ENCODE peak calls at places on chromosome 16, in four cellular contexts. C, P, D and B are unnamed samples.
A peak's percentile ranks its signal among the peaks of the same experiment; 100 is the strongest.

GRCh38 chr16:9225527-9226316 is 134.3 kb downstream of the HAPSTR1 start:
- DNase-seq in C (no peak), P (no peak), D (peak; percentile 30), B (no peak)

GRCh38 chr16:84699147-84699711 is 571 bp upstream of the USP10 start:
- DNase-seq in C (no peak), P (peak; percentile 17), D (peak; percentile 34), B (no peak)

GRCh38 chr16:15041260-15042011 is 14.4 kb downstream of the NTAN1 start:
- DNase-seq in C (peak; percentile 70), P (peak; percentile 78), D (peak; percentile 87), B (peak; percentile 88)

GRCh38 chr16:63876096-63876495 is 1245.8 kb downstream of the CDH11 start:
- DNase-seq in C (peak; percentile 42), P (no peak), D (no peak), B (no peak)

GRCh38 chr16:82638095-82638798 is 11.5 kb downstream of the CDH13 start:
- DNase-seq in C (no peak), P (no peak), D (peak; percentile 3), B (no peak)

GRCh38 chr16:85902366-85903155 is 3.6 kb downstream of the IRF8 start:
- DNase-seq in C (no peak), P (peak; percentile 67), D (no peak), B (no peak)

GRCh38 chr16:26911436-26911835 is 155.3 kb upstream of the C16orf82 start:
- DNase-seq in C (no peak), P (no peak), D (no peak), B (no peak)

GRCh38 chr16:73847090-73847489 is 449.5 kb upstream of the PSMD7 start:
- DNase-seq in C (no peak), P (no peak), D (no peak), B (no peak)

GRCh38 chr16:5851583-5851982 is 754.0 kb upstream of the EEF2KMT start:
- DNase-seq in C (no peak), P (no peak), D (no peak), B (no peak)

GRCh38 chr16:74954763-74955162 is 30.2 kb downstream of the WDR59 start:
- DNase-seq in C (no peak), P (no peak), D (no peak), B (no peak)

GRCh38 chr16:15642557-15643452 is at the start of gene MARF1:
- DNase-seq in C (peak; percentile 98), P (peak; percentile 100), D (peak; percentile 99), B (peak; percentile 99)

GRCh38 chr16:5480796-5481195 is 383.2 kb upstream of the EEF2KMT start:
- DNase-seq in C (no peak), P (no peak), D (no peak), B (no peak)

GRCh38 chr16:84267380-84267779 is 27.3 kb upstream of the WFDC1 start:
- DNase-seq in C (no peak), P (no peak), D (no peak), B (no peak)

GRCh38 chr16:1903845-1904820 is 14.1 kb downstream of the HS3ST6 start:
- DNase-seq in C (no peak), P (no peak), D (no peak), B (no peak)

GRCh38 chr16:89919535-89920406 is 1.1 kb downstream of the MC1R start:
- DNase-seq in C (no peak), P (no peak), D (no peak), B (peak; percentile 64)

GRCh38 chr16:23013484-23013883 is 135.8 kb downstream of the USP31 start:
- DNase-seq in C (no peak), P (no peak), D (no peak), B (no peak)

GRCh38 chr16:14249291-14250032 is 178.3 kb downstream of the MRTFB start:
- DNase-seq in C (peak; percentile 60), P (peak; percentile 35), D (no peak), B (no peak)

GRCh38 chr16:19896951-19897350 is 12.3 kb upstream of the GPRC5B start:
- DNase-seq in C (no peak), P (no peak), D (no peak), B (no peak)

GRCh38 chr16:4972938-4973587 is 14.9 kb downstream of the SEC14L5 start:
- DNase-seq in C (no peak), P (no peak), D (no peak), B (no peak)

GRCh38 chr16:10180771-10181163 is 1.5 kb downstream of the GRIN2A start:
- DNase-seq in C (no peak), P (no peak), D (no peak), B (no peak)

GRCh38 chr16:49855280-49855821 is 561 bp downstream of the ZNF423 start:
- DNase-seq in C (peak; percentile 69), P (peak; percentile 93), D (peak; percentile 94), B (peak; percentile 90)

GRCh38 chr16:23505942-23506605 is 4.2 kb downstream of the GGA2 start:
- DNase-seq in C (no peak), P (no peak), D (no peak), B (no peak)

GRCh38 chr16:12082207-12082606 is 105.7 kb downstream of the SNX29 start:
- DNase-seq in C (no peak), P (no peak), D (peak; percentile 29), B (peak; percentile 38)

GRCh38 chr16:85330694-85331188 is 218.5 kb upstream of the CIBAR2 start:
- DNase-seq in C (no peak), P (no peak), D (no peak), B (no peak)

GRCh38 chr16:65722429-65722828 is 600.6 kb upstream of the CDH11 start:
- DNase-seq in C (no peak), P (no peak), D (no peak), B (no peak)

GRCh38 chr16:89138843-89139520 is 32.6 kb upstream of the CDH15 start:
- DNase-seq in C (no peak), P (no peak), D (no peak), B (no peak)

GRCh38 chr16:70267516-70267915 is 15.8 kb upstream of the EXOSC6 start:
- DNase-seq in C (no peak), P (peak; percentile 33), D (peak; percentile 33), B (no peak)

GRCh38 chr16:58684001-58684353 is 593 bp downstream of the SLC38A7 start:
- DNase-seq in C (no peak), P (no peak), D (peak; percentile 63), B (no peak)

GRCh38 chr16:50315346-50315997 is 49.1 kb downstream of the ADCY7 start:
- DNase-seq in C (no peak), P (peak; percentile 5), D (peak; percentile 65), B (peak; percentile 76)

GRCh38 chr16:71746442-71747046 is 22.0 kb upstream of the PHLPP2 start:
- DNase-seq in C (no peak), P (no peak), D (no peak), B (no peak)

GRCh38 chr16:74073471-74073870 is 223.1 kb upstream of the PSMD7 start:
- DNase-seq in C (no peak), P (no peak), D (no peak), B (no peak)

GRCh38 chr16:31064882-31065461 is 9.1 kb downstream of the ZNF668 start:
- DNase-seq in C (peak; percentile 68), P (no peak), D (peak; percentile 87), B (no peak)

GRCh38 chr16:49827806-49828428 is 28.0 kb downstream of the ZNF423 start:
- DNase-seq in C (peak; percentile 78), P (no peak), D (no peak), B (no peak)

GRCh38 chr16:59878999-59879398 is 1144.9 kb upstream of the GOT2 start:
- DNase-seq in C (no peak), P (no peak), D (no peak), B (no peak)

GRCh38 chr16:3578121-3578520 is 918 bp upstream of the NLRC3 start:
- DNase-seq in C (no peak), P (peak; percentile 14), D (no peak), B (no peak)

GRCh38 chr16:22335668-22336246 is 38.5 kb downstream of the POLR3E start:
- DNase-seq in C (no peak), P (no peak), D (no peak), B (no peak)

GRCh38 chr16:67539271-67539670 is 10.6 kb downstream of the RIPOR1 start:
- DNase-seq in C (no peak), P (no peak), D (no peak), B (no peak)

GRCh38 chr16:67538666-67539101 is 10.1 kb downstream of the RIPOR1 start:
- DNase-seq in C (no peak), P (no peak), D (peak; percentile 66), B (no peak)

GRCh38 chr16:67535201-67535600 is 6.6 kb downstream of the RIPOR1 start:
- DNase-seq in C (no peak), P (no peak), D (no peak), B (no peak)

GRCh38 chr16:67537636-67538591 is 9.3 kb downstream of the RIPOR1 start:
- DNase-seq in C (no peak), P (peak; percentile 73), D (peak; percentile 75), B (peak; percentile 81)

DNA sequence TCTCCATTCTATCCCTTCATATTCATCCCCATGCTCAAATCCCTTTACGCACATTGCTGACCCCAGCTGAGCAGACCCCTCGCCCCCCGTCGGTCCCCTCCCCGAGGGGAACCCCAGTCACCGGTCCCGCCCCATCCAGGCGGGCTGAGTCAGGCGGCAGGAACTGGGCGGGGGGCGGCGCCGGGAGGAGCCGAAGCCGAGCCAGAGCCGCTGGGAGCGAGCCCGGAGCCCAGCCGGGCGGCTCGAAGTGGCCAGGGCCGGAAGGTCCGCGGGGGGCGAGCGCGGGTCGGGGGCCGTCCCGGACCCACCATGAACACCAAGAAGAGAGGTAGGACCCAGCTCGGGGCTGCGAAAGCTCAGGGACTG is 8.6 kb downstream of the RIPOR1 start:
- DNase-seq in C (no peak), P (peak; percentile 57), D (peak; percentile 87), B (peak; percentile 86)
- TF ChIP-seq POLR2A in C (peak; percentile 55), P (peak; percentile 39), D (no peak), B (no peak)

GRCh38 chr16:87375426-87376135 is 8.0 kb downstream of the FBXO31 start:
- DNase-seq in C (no peak), P (no peak), D (no peak), B (no peak)
- H3K4me3 ChIP-seq in C (no peak overlapping the region), P (no peak overlapping the region), D (no peak overlapping the region), B (peak overlapping the region; percentile 14)

DNA sequence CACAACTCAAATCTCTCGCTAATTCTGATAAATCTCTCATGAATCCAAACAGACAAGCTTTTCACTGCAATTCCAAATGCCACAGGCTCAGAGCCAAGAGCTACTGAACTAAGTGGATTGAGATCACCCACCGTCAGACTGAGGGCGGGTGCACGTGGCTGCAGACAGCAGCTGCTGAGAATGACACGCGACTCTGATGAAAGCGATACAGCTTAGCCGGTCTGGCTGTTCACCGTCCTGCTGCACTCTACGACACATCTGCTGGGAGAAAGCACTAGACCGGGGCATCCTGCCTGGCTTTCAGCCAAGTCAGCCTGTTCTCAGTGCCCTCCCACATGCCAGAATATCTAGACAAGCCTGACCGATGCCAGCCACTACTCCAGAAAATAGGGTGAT is 42.6 kb downstream of the KLHDC4 start:
- DNase-seq in C (peak; percentile 66), P (peak; percentile 34), D (no peak), B (no peak)
- TF ChIP-seq EP300 in C (peak; percentile 79), P (no peak), D (no peak), B (no peak)

GRCh38 chr16:66919569-66920472 is 1.1 kb upstream of the CDH16 start:
- DNase-seq in C (no peak), P (no peak), D (no peak), B (no peak)
- TF ChIP-seq POLR2A in C (no peak), P (no peak), D (no peak), B (no peak)

GRCh38 chr16:56658476-56658875 is 717 bp downstream of the MT1F start:
- DNase-seq in C (no peak), P (no peak), D (no peak), B (no peak)
- H3K4me3 ChIP-seq in C (no peak overlapping the region), P (peak overlapping the region; percentile 54), D (no peak overlapping the region), B (peak overlapping the region; percentile 66)